ENCODE peak calls at places on chromosomes 3 and 15, in ten cellular contexts. C is AG08395; U is HFFc6; A is NCI-H1048; S is AG10803; O is lower lobe of right lung; Y is stimulated activated CD4-positive, alpha-beta T cell treated with anti-CD3 and anti-CD28 coated beads, Interleukin-2, amount 100 ng/mL, for 48 hours; L is right atrium auricular region; J is NCI-H1092; D is AG04450. P is an unnamed sample.

GRCh38 chr3:72655151-72655551 is 193.1 kb downstream of the SHQ1 start:
- DNase-seq in C (no peak), U (no peak), A (no peak), S (no peak), O (no peak), Y (no peak), L (no peak), J (no peak), D (no peak), P (no peak)

GRCh38 chr15:72197460-72198409 is at the start of gene GRAMD2A:
- DNase-seq in C (peak; percentile 81), U (no peak), A (no peak), S (peak; percentile 39), O (peak; percentile 72), Y (peak; percentile 22), L (no peak), J (no peak), D (no peak), P (peak; percentile 90)

GRCh38 chr3:81761904-81762565 is 590 bp upstream of the GBE1 start:
- DNase-seq in C (peak; percentile 15), U (no peak), A (no peak), S (peak; percentile 30), O (no peak), Y (no peak), L (no peak), J (no peak), D (no peak), P (no peak)

GRCh38 chr3:61141184-61141583 is 110.1 kb downstream of the FHIT start:
- DNase-seq in C (no peak), U (no peak), A (no peak), S (no peak), O (no peak), Y (no peak), L (no peak), J (no peak), D (no peak), P (no peak)

GRCh38 chr15:70095387-70096214 is 2.1 kb downstream of the TLE3 start:
- DNase-seq in C (no peak), U (no peak), A (no peak), S (no peak), O (peak; percentile 69), Y (peak; percentile 28), L (no peak), J (peak; percentile 12), D (no peak), P (no peak)

GRCh38 chr3:184262166-184262926 is 993 bp upstream of the CAMK2N2 start:
- DNase-seq in C (no peak), U (no peak), A (no peak), S (no peak), O (no peak), Y (no peak), L (no peak), J (peak; percentile 51), D (no peak), P (no peak)

GRCh38 chr15:84099181-84099580 is 136.4 kb upstream of the GOLGA6L4 start:
- DNase-seq in C (no peak), U (no peak), A (no peak), S (no peak), O (peak; percentile 68), Y (no peak), L (no peak), J (no peak), D (no peak), P (no peak)

GRCh38 chr3:24336101-24336500 is 158.5 kb downstream of the THRB start:
- DNase-seq in C (no peak), U (no peak), A (no peak), S (no peak), O (no peak), Y (no peak), L (no peak), J (no peak), D (no peak), P (peak; percentile 33)

GRCh38 chr3:72082121-72082715 is 297.3 kb upstream of the PROK2 start:
- DNase-seq in C (peak; percentile 65), U (no peak), A (no peak), S (peak; percentile 66), O (peak; percentile 55), Y (no peak), L (peak; percentile 64), J (no peak), D (no peak), P (peak; percentile 19)

GRCh38 chr3:120148187-120148954 is 54.1 kb upstream of the GSK3B start:
- DNase-seq in C (no peak), U (no peak), A (no peak), S (no peak), O (no peak), Y (no peak), L (no peak), J (no peak), D (no peak), P (no peak)

GRCh38 chr15:62495670-62496328 is 330.7 kb upstream of the C2CD4B start:
- DNase-seq in C (peak; percentile 94), U (peak; percentile 93), A (no peak), S (peak; percentile 96), O (no peak), Y (no peak), L (peak; percentile 83), J (no peak), D (peak; percentile 77), P (no peak)

GRCh38 chr3:196569003-196569516 is 600 bp downstream of the FBXO45 start:
- DNase-seq in C (peak; percentile 25), U (peak; percentile 29), A (no peak), S (peak; percentile 16), O (peak; percentile 72), Y (peak; percentile 22), L (no peak), J (peak; percentile 3), D (no peak), P (peak; percentile 31)

GRCh38 chr15:88218557-88219214 is 37.9 kb downstream of the NTRK3 start:
- DNase-seq in C (no peak), U (no peak), A (no peak), S (peak; percentile 15), O (no peak), Y (no peak), L (no peak), J (no peak), D (no peak), P (no peak)

GRCh38 chr15:85514413-85514812 is 134.0 kb downstream of the AKAP13 start:
- DNase-seq in C (no peak), U (no peak), A (no peak), S (no peak), O (no peak), Y (no peak), L (no peak), J (no peak), D (no peak), P (no peak)

GRCh38 chr15:44066211-44066827 is 128.8 kb downstream of the FRMD5 start:
- DNase-seq in C (peak; percentile 64), U (peak; percentile 50), A (peak; percentile 42), S (peak; percentile 70), O (no peak), Y (peak; percentile 65), L (no peak), J (peak; percentile 2), D (peak; percentile 29), P (peak; percentile 23)

GRCh38 chr15:27427386-27427785 is 456.4 kb downstream of the GABRG3 start:
- DNase-seq in C (no peak), U (no peak), A (no peak), S (no peak), O (no peak), Y (no peak), L (no peak), J (no peak), D (no peak), P (no peak)

P was measured in HuH-7.